ENCODE peak calls at places on chromosome 1, in four cellular contexts. One of them, this sample, is unnamed. For H3K4me1, the result is how much of the 10 kb centered on the place peaks cover.

GRCh38 chr1:198681247-198681646 is 42.4 kb downstream of the PTPRC start:
- DNase-seq in sigmoid colon: no peak
- DNase-seq in esophagus muscularis mucosa: no peak
- DNase-seq in HepG2: no peak
- DNase-seq in this sample: no peak

GRCh38 chr1:159924791-159925712 is at the start of gene TAGLN2:
- DNase-seq in esophagus muscularis mucosa: peak
- DNase-seq in sigmoid colon: peak
- DNase-seq in HepG2: peak
- DNase-seq in this sample: peak

GRCh38 chr1:246705368-246705767 is 18.8 kb upstream of the SCCPDH start:
- DNase-seq in sigmoid colon: no peak
- DNase-seq in esophagus muscularis mucosa: no peak
- DNase-seq in HepG2: no peak
- DNase-seq in this sample: no peak

GRCh38 chr1:45490623-45491463 is at the start of gene TESK2:
- DNase-seq in esophagus muscularis mucosa: peak
- DNase-seq in sigmoid colon: peak
- DNase-seq in HepG2: peak
- DNase-seq in this sample: peak

GRCh38 chr1:232319106-232319505 is 310.8 kb downstream of the SIPA1L2 start:
- DNase-seq in HepG2: no peak
- DNase-seq in sigmoid colon: no peak
- DNase-seq in esophagus muscularis mucosa: no peak
- DNase-seq in this sample: no peak

GRCh38 chr1:89548486-89548857 is 23.8 kb downstream of the LRRC8B start:
- DNase-seq in HepG2: no peak
- DNase-seq in esophagus muscularis mucosa: no peak
- DNase-seq in sigmoid colon: no peak
- DNase-seq in this sample: no peak

GRCh38 chr1:192580351-192580962 is 4.9 kb downstream of the RGS1 start:
- DNase-seq in HepG2: peak
- DNase-seq in esophagus muscularis mucosa: no peak
- DNase-seq in sigmoid colon: no peak
- DNase-seq in this sample: no peak

GRCh38 chr1:115458426-115459114 is 120.5 kb upstream of the NGF start:
- DNase-seq in esophagus muscularis mucosa: no peak
- DNase-seq in sigmoid colon: no peak
- DNase-seq in HepG2: no peak
- DNase-seq in this sample: no peak

GRCh38 chr1:225735252-225736149 is 42.1 kb upstream of the SRP9 start:
- DNase-seq in HepG2: peak
- DNase-seq in sigmoid colon: peak
- DNase-seq in esophagus muscularis mucosa: no peak
- DNase-seq in this sample: peak

GRCh38 chr1:26142165-26142564 is 16.7 kb upstream of the FAM110D start:
- DNase-seq in esophagus muscularis mucosa: no peak
- DNase-seq in sigmoid colon: no peak
- DNase-seq in HepG2: no peak
- DNase-seq in this sample: no peak

GRCh38 chr1:89945852-89946476 is 48.9 kb upstream of the ZNF326 start:
- DNase-seq in HepG2: no peak
- DNase-seq in sigmoid colon: no peak
- DNase-seq in esophagus muscularis mucosa: no peak
- DNase-seq in this sample: no peak

DNA sequence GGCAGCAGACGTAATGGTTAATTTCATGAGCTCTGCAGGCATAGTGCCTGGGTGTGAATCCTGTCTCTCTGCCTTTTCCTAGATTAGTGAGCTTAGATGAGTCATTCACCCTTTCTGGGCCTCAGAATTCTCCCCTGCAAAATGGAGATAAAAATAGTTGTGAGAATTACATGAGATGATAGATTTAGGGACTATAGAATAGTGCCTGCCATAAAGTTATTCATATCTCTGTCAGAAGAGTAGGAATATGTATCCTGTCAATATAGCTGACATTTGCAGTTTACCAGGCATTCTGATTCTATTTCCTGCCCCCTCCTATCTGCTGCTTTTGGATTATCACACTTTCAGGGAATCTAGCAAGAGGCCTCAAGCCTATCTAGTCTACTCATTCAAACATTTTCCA is 112.0 kb downstream of the PDE4B start:
- DNase-seq in sigmoid colon: no peak
- DNase-seq in HepG2: no peak
- DNase-seq in esophagus muscularis mucosa: no peak
- DNase-seq in this sample: no peak
- TF ChIP-seq EP300 in sigmoid colon: no peak
- TF ChIP-seq EP300 in HepG2: no peak
- TF ChIP-seq EP300 in esophagus muscularis mucosa: no peak
- TF ChIP-seq EP300 in this sample: no peak

GRCh38 chr1:110210604-110211502 is 739 bp downstream of the KCNC4 start:
- DNase-seq in sigmoid colon: peak
- DNase-seq in esophagus muscularis mucosa: no peak
- DNase-seq in HepG2: no peak
- DNase-seq in this sample: peak

GRCh38 chr1:110211503-110212164 is 1.5 kb downstream of the KCNC4 start:
- DNase-seq in sigmoid colon: no peak
- DNase-seq in HepG2: no peak
- DNase-seq in esophagus muscularis mucosa: no peak
- DNase-seq in this sample: no peak

GRCh38 chr1:110212165-110213142 is 2.3 kb downstream of the KCNC4 start:
- DNase-seq in HepG2: no peak
- DNase-seq in esophagus muscularis mucosa: no peak
- DNase-seq in sigmoid colon: no peak
- DNase-seq in this sample: no peak

GRCh38 chr1:110214454-110215404 is 4.6 kb downstream of the KCNC4 start:
- DNase-seq in esophagus muscularis mucosa: no peak
- DNase-seq in HepG2: peak
- DNase-seq in sigmoid colon: no peak
- DNase-seq in this sample: no peak

DNA sequence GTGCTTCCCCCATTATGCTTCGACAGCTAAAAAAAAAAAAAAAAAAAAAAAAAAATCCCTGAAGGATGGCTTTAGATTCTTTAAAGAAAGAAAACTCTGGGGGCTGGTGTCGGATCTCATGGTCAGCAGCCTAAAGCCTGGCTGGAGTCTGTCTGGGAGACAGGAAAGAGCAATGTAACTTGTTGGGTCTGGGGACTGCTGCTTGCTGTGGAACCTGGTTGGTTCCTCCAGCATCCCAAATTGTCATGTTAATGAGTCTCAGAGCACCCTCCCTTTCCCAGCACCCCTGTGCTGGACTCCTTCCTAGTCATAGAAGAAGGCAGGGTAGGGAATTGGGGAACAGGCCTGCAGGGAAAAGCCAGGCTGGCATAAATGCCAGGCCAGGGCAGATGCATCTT is 3.0 kb downstream of the KCNC4 start:
- DNase-seq in sigmoid colon: no peak
- DNase-seq in HepG2: no peak
- DNase-seq in esophagus muscularis mucosa: no peak
- DNase-seq in this sample: no peak
- H3K4me1 ChIP-seq in sigmoid colon: under half
- H3K4me1 ChIP-seq in HepG2: under half
- H3K4me1 ChIP-seq in esophagus muscularis mucosa: half or more
- H3K4me1 ChIP-seq in this sample: half or more

DNA sequence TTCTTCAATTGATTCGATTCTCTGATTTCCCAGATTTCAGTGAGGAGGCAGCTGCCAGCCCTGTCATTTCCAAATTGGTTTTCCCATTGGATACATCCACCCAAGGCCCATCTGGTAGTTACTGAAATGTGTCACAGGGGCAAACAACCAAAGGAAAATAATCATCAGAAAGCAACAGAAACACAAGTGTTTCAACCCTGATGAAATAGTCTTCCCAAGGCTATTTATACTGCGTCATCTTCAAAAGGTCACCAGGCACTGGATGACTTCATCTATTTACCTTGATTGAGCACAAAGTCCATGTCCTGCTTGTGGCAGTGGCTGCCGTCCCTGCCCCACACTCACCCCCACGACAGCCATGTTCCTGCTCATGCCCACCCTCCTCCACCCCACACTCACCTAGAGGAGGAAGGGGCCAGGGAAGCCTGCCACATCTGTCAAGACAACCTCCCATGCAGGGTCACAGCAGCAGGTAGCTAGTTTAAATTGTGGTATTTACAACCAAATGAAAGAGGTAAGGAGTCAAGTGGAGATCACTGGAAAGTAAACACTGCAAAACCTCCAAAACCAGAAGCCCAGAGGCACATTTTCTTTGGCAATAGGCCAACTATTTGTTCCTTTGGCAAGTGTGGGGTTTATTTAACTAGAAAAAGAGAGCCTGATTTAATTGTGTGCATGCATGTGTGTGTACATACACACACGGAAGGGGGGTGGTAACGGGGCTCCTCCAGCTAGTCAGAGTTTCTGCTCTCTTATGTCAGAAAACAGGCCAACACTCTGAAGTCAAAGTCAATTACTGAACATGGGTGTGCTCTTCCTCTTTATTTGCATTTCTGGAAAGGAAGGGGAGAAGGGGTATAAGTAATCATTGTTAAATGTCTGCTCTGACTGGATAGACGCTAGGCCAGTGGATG is 49.5 kb upstream of the RAB4A start:
- DNase-seq in esophagus muscularis mucosa: no peak
- DNase-seq in HepG2: peak
- DNase-seq in sigmoid colon: no peak
- DNase-seq in this sample: no peak
- TF ChIP-seq POLR2AphosphoS5 in esophagus muscularis mucosa: no peak
- TF ChIP-seq POLR2AphosphoS5 in HepG2: no peak
- TF ChIP-seq POLR2AphosphoS5 in sigmoid colon: no peak
- TF ChIP-seq POLR2AphosphoS5 in this sample: no peak

DNA sequence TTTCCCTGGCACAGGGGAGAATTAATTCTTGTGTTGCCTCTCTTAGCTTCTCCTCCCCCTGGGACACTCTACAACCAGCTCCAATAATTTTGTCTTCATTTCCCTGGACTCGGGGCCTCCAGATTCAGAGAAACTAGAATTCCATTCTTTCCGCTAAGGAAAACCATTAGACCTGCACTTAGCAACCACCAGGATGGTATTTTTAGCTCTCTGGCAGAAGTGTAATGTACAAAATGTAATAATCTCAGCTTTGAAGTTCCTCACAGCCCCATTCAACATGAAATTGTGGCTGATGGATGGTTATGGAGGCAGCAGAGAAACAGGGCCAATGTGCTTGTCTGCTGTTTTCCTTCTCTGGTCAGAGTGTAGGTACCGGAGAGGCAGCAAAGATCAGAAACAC is 113.8 kb downstream of the KCND3 start:
- DNase-seq in sigmoid colon: no peak
- DNase-seq in esophagus muscularis mucosa: no peak
- DNase-seq in HepG2: no peak
- DNase-seq in this sample: no peak
- TF ChIP-seq EP300 in sigmoid colon: no peak
- TF ChIP-seq EP300 in esophagus muscularis mucosa: no peak
- TF ChIP-seq EP300 in HepG2: no peak
- TF ChIP-seq EP300 in this sample: no peak

GRCh38 chr1:55206210-55206609 is 9.0 kb downstream of the USP24 start:
- DNase-seq in sigmoid colon: no peak
- DNase-seq in HepG2: no peak
- DNase-seq in esophagus muscularis mucosa: no peak
- DNase-seq in this sample: no peak
- H3K4me1 ChIP-seq in sigmoid colon: under half
- H3K4me1 ChIP-seq in HepG2: half or more
- H3K4me1 ChIP-seq in esophagus muscularis mucosa: half or more
- H3K4me1 ChIP-seq in this sample: under half

DNA sequence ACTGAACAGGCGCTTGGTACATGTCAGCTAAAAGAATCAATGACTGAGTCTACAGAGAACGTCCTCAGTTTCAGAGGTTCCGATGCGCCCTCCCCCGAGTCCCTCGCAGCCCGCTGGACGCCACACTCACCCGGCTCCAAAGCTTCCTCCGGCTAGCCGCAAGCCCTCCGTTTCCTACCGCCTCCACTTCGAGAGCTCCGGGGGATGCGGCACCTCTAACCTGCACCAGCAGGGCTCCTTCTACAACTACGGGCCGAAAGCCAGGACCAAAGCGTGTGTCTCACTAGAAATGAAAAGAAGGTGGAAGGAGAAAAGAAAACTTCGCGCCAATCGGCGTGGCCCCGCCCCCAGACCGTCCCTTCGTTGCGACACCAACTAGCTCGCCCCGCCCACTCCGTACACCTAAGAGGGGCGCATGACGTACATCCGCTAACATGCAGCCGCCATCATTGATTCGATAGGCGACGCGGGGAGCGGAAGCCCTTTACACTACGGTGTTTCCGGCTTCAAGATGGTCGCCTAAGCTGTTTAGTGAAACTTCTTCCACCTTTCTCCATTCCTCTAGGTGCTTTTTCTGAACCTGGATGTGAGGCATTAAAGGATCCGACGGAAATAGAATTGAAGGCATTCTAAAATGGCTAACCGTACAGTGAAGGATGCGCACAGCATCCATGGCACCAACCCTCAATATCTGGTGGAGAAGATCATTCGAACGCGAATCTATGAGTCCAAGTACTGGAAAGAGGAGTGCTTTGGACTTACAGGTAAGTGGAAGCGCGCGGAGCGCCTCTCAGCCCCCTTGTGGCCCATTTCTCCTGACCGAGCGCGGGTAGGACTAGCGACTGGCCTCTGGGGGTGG is at the start of the genes ORC1 and PRPF38A:
- DNase-seq in sigmoid colon: peak
- DNase-seq in esophagus muscularis mucosa: peak
- DNase-seq in HepG2: peak
- DNase-seq in this sample: peak
- TF ChIP-seq POLR2AphosphoS5 in sigmoid colon: peak
- TF ChIP-seq POLR2AphosphoS5 in esophagus muscularis mucosa: peak
- TF ChIP-seq POLR2AphosphoS5 in HepG2: peak
- TF ChIP-seq POLR2AphosphoS5 in this sample: peak

DNA sequence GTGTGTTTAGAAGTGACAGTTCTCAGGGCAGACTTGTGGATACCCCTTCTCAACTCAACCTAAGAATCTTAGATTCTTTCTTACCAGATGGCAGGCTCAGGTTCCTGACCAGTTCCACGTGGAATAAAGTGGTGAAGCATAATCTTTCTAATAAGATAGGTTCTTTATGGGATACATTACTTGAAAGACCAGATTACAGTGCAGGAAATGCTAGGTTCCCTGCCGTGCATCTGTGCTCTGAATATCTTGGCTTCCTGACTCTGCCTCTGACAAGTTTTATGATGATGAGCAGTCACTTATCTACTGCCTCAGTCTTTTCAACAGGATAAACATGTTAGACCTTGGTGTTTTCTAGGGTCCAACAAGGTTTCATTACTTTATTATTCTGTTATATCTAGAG is 207.9 kb upstream of the CACYBP start:
- DNase-seq in sigmoid colon: no peak
- DNase-seq in HepG2: no peak
- DNase-seq in esophagus muscularis mucosa: no peak
- DNase-seq in this sample: no peak
- TF ChIP-seq EP300 in sigmoid colon: no peak
- TF ChIP-seq EP300 in HepG2: no peak
- TF ChIP-seq EP300 in esophagus muscularis mucosa: no peak
- TF ChIP-seq EP300 in this sample: no peak

GRCh38 chr1:170678196-170678595 is 14.3 kb downstream of the PRRX1 start:
- DNase-seq in esophagus muscularis mucosa: no peak
- DNase-seq in HepG2: no peak
- DNase-seq in sigmoid colon: no peak
- DNase-seq in this sample: no peak
- H3K4me1 ChIP-seq in esophagus muscularis mucosa: under half
- H3K4me1 ChIP-seq in HepG2: under half
- H3K4me1 ChIP-seq in sigmoid colon: under half
- H3K4me1 ChIP-seq in this sample: under half

GRCh38 chr1:169060906-169061683 is 45.4 kb upstream of the ATP1B1 start:
- DNase-seq in esophagus muscularis mucosa: peak
- DNase-seq in sigmoid colon: no peak
- DNase-seq in HepG2: no peak
- DNase-seq in this sample: no peak
- TF ChIP-seq POLR2AphosphoS5 in esophagus muscularis mucosa: no peak
- TF ChIP-seq POLR2AphosphoS5 in sigmoid colon: no peak
- TF ChIP-seq POLR2AphosphoS5 in HepG2: no peak
- TF ChIP-seq POLR2AphosphoS5 in this sample: no peak

This sample was measured in suprapubic skin.